ENCODE peak calls at places on chromosomes 6 and 20, in nine cellular contexts. G is Caco-2; W is body of pancreas; N is stimulated activated naive CD8-positive, alpha-beta T cell treated with anti-CD3 and anti-CD28 coated beads, Interleukin-15, Interleukin-2, amounts not matched to agents 100 U/mL and 50 U/mL, for 24 hours; S is AG08395; P is GM12892; Y is neuronal stem cell; J is left lung; F is GM23248. B is an unnamed sample.

GRCh38 chr20:12673352-12673751 is 335.4 kb upstream of the SPTLC3 start:
- DNase-seq in G (no peak), W (no peak), N (no peak), S (peak), P (no peak), Y (no peak), J (no peak), F (no peak), B (no peak)

GRCh38 chr6:109424946-109425345 is 15.5 kb downstream of the PPIL6 start:
- DNase-seq in G (no peak), W (no peak), N (no peak), S (no peak), P (no peak), Y (no peak), J (no peak), F (no peak), B (no peak)

GRCh38 chr6:63640062-63640461 is 4.5 kb downstream of the PHF3 start:
- DNase-seq in G (no peak), W (no peak), N (no peak), S (peak), P (no peak), Y (no peak), J (no peak), F (peak), B (peak)

GRCh38 chr20:41650221-41650948 is 32.2 kb upstream of the CHD6 start:
- DNase-seq in G (peak), W (peak), N (no peak), S (no peak), P (no peak), Y (no peak), J (no peak), F (no peak), B (no peak)

GRCh38 chr6:14001329-14002012 is 76.7 kb downstream of the RNF182 start:
- DNase-seq in G (no peak), W (no peak), N (no peak), S (peak), P (no peak), Y (no peak), J (no peak), F (peak), B (peak)

GRCh38 chr20:6590891-6591679 is 176.4 kb upstream of the BMP2 start:
- DNase-seq in G (no peak), W (no peak), N (no peak), S (peak), P (no peak), Y (no peak), J (no peak), F (peak), B (peak)

GRCh38 chr6:149012040-149012545 is 265.3 kb downstream of the UST start:
- DNase-seq in G (no peak), W (no peak), N (no peak), S (peak), P (no peak), Y (no peak), J (no peak), F (peak), B (no peak)

GRCh38 chr6:60670036-60670435 is 1616.0 kb downstream of the KHDRBS2 start:
- DNase-seq in G (no peak), W (no peak), N (no peak), S (no peak), P (no peak), Y (no peak), J (no peak), F (no peak), B (no peak)

GRCh38 chr20:57128051-57128757 is 138.2 kb downstream of the BMP7 start:
- DNase-seq in G (no peak), W (no peak), N (no peak), S (no peak), P (no peak), Y (no peak), J (no peak), F (no peak), B (no peak)

GRCh38 chr6:145044606-145045275 is 690.6 kb downstream of the EPM2A start:
- DNase-seq in G (no peak), W (no peak), N (no peak), S (peak), P (no peak), Y (no peak), J (no peak), F (peak), B (no peak)

GRCh38 chr6:144804246-144804790 is 519.2 kb downstream of the UTRN start:
- DNase-seq in G (no peak), W (no peak), N (no peak), S (no peak), P (no peak), Y (no peak), J (no peak), F (no peak), B (no peak)

GRCh38 chr6:33620158-33620583 is 951 bp upstream of the ITPR3 start:
- DNase-seq in G (no peak), W (peak), N (peak), S (no peak), P (no peak), Y (no peak), J (peak), F (peak), B (peak)

GRCh38 chr6:147000545-147001488 is 203.4 kb upstream of the STXBP5 start:
- DNase-seq in G (no peak), W (no peak), N (no peak), S (peak), P (no peak), Y (no peak), J (no peak), F (peak), B (no peak)

GRCh38 chr6:90251295-90251992 is 45.2 kb downstream of the BACH2 start:
- DNase-seq in G (no peak), W (no peak), N (no peak), S (no peak), P (no peak), Y (no peak), J (no peak), F (no peak), B (no peak)

GRCh38 chr6:53326372-53327016 is 22.3 kb downstream of the ELOVL5 start:
- DNase-seq in G (no peak), W (peak), N (no peak), S (peak), P (no peak), Y (no peak), J (no peak), F (peak), B (no peak)

GRCh38 chr6:163782436-163783003 is 368.0 kb downstream of the QKI start:
- DNase-seq in G (no peak), W (no peak), N (no peak), S (no peak), P (peak), Y (no peak), J (no peak), F (no peak), B (peak)

GRCh38 chr6:149317656-149318571 is at the start of gene TAB2:
- DNase-seq in G (peak), W (no peak), N (peak), S (peak), P (peak), Y (peak), J (peak), F (peak), B (peak)

GRCh38 chr20:23161244-23161875 is 75.2 kb upstream of the CD93 start:
- DNase-seq in G (no peak), W (no peak), N (no peak), S (no peak), P (peak), Y (no peak), J (peak), F (peak), B (no peak)

GRCh38 chr20:64009811-64010387 is 26.1 kb upstream of the C20orf204 start:
- DNase-seq in G (no peak), W (no peak), N (no peak), S (no peak), P (no peak), Y (no peak), J (no peak), F (no peak), B (no peak)

GRCh38 chr6:148109732-148110131 is 232.9 kb upstream of the SASH1 start:
- DNase-seq in G (no peak), W (peak), N (no peak), S (no peak), P (no peak), Y (no peak), J (no peak), F (no peak), B (no peak)

GRCh38 chr6:18342223-18342622 is 44.9 kb upstream of the RNF144B start:
- DNase-seq in G (no peak), W (no peak), N (no peak), S (no peak), P (no peak), Y (no peak), J (no peak), F (no peak), B (no peak)

GRCh38 chr6:14276667-14277404 is 159.3 kb downstream of the CD83 start:
- DNase-seq in G (no peak), W (no peak), N (no peak), S (no peak), P (peak), Y (no peak), J (no peak), F (no peak), B (no peak)